ENCODE peak calls at places on chromosomes 2 and 18, in six cellular contexts. One of them, this sample, is unnamed.

GRCh38 chr2:231600619-231601355 is 8.1 kb downstream of the TEX44 start:
- DNase-seq in MV-4-11: no peak
- DNase-seq in AG10803: no peak
- DNase-seq in cardiac muscle cell: no peak
- DNase-seq in activated T-cell treated with anti-CD3 and anti-CD28 coated beads, Interleukin-2, amount 50 U/mL, for 1 hour: no peak
- DNase-seq in CD8-positive, alpha-beta memory T cell: no peak
- DNase-seq in this sample: no peak

GRCh38 chr2:61463769-61464475 is 7.0 kb downstream of the USP34 start:
- DNase-seq in MV-4-11: peak; percentile 65
- DNase-seq in AG10803: no peak
- DNase-seq in cardiac muscle cell: no peak
- DNase-seq in activated T-cell treated with anti-CD3 and anti-CD28 coated beads, Interleukin-2, amount 50 U/mL, for 1 hour: no peak
- DNase-seq in CD8-positive, alpha-beta memory T cell: no peak
- DNase-seq in this sample: no peak

GRCh38 chr2:159811232-159811631 is 13.2 kb upstream of the CD302 start:
- DNase-seq in MV-4-11: no peak
- DNase-seq in AG10803: peak; percentile 31
- DNase-seq in cardiac muscle cell: no peak
- DNase-seq in activated T-cell treated with anti-CD3 and anti-CD28 coated beads, Interleukin-2, amount 50 U/mL, for 1 hour: no peak
- DNase-seq in CD8-positive, alpha-beta memory T cell: no peak
- DNase-seq in this sample: no peak

GRCh38 chr2:158557752-158558151 is 101.0 kb downstream of the PKP4 start:
- DNase-seq in MV-4-11: no peak
- DNase-seq in AG10803: no peak
- DNase-seq in cardiac muscle cell: no peak
- DNase-seq in activated T-cell treated with anti-CD3 and anti-CD28 coated beads, Interleukin-2, amount 50 U/mL, for 1 hour: no peak
- DNase-seq in CD8-positive, alpha-beta memory T cell: no peak
- DNase-seq in this sample: no peak

GRCh38 chr2:229410312-229410711 is 139.2 kb upstream of the PID1 start:
- DNase-seq in MV-4-11: no peak
- DNase-seq in AG10803: no peak
- DNase-seq in cardiac muscle cell: no peak
- DNase-seq in activated T-cell treated with anti-CD3 and anti-CD28 coated beads, Interleukin-2, amount 50 U/mL, for 1 hour: no peak
- DNase-seq in CD8-positive, alpha-beta memory T cell: no peak
- DNase-seq in this sample: no peak

GRCh38 chr18:48061781-48062570 is 131.5 kb upstream of the SMAD2 start:
- DNase-seq in MV-4-11: no peak
- DNase-seq in AG10803: no peak
- DNase-seq in cardiac muscle cell: no peak
- DNase-seq in activated T-cell treated with anti-CD3 and anti-CD28 coated beads, Interleukin-2, amount 50 U/mL, for 1 hour: no peak
- DNase-seq in CD8-positive, alpha-beta memory T cell: no peak
- DNase-seq in this sample: no peak

GRCh38 chr2:65282492-65283053 is 54.9 kb downstream of the ACTR2 start:
- DNase-seq in MV-4-11: no peak
- DNase-seq in AG10803: no peak
- DNase-seq in cardiac muscle cell: no peak
- DNase-seq in activated T-cell treated with anti-CD3 and anti-CD28 coated beads, Interleukin-2, amount 50 U/mL, for 1 hour: no peak
- DNase-seq in CD8-positive, alpha-beta memory T cell: no peak
- DNase-seq in this sample: no peak

GRCh38 chr2:36734304-36734703 is 37.8 kb downstream of the VIT start:
- DNase-seq in MV-4-11: peak; percentile 15
- DNase-seq in AG10803: no peak
- DNase-seq in cardiac muscle cell: no peak
- DNase-seq in activated T-cell treated with anti-CD3 and anti-CD28 coated beads, Interleukin-2, amount 50 U/mL, for 1 hour: no peak
- DNase-seq in CD8-positive, alpha-beta memory T cell: no peak
- DNase-seq in this sample: peak; percentile 60

GRCh38 chr18:76955529-76956170 is 133.3 kb downstream of the ZNF236 start:
- DNase-seq in MV-4-11: no peak
- DNase-seq in AG10803: no peak
- DNase-seq in cardiac muscle cell: no peak
- DNase-seq in activated T-cell treated with anti-CD3 and anti-CD28 coated beads, Interleukin-2, amount 50 U/mL, for 1 hour: no peak
- DNase-seq in CD8-positive, alpha-beta memory T cell: no peak
- DNase-seq in this sample: no peak

GRCh38 chr2:20592106-20593071 is 58.5 kb downstream of the HS1BP3 start:
- DNase-seq in MV-4-11: peak; percentile 75
- DNase-seq in AG10803: no peak
- DNase-seq in cardiac muscle cell: no peak
- DNase-seq in activated T-cell treated with anti-CD3 and anti-CD28 coated beads, Interleukin-2, amount 50 U/mL, for 1 hour: peak; percentile 1
- DNase-seq in CD8-positive, alpha-beta memory T cell: no peak
- DNase-seq in this sample: peak; percentile 87

GRCh38 chr2:221096651-221097567 is 475.2 kb downstream of the EPHA4 start:
- DNase-seq in MV-4-11: no peak
- DNase-seq in AG10803: no peak
- DNase-seq in cardiac muscle cell: no peak
- DNase-seq in activated T-cell treated with anti-CD3 and anti-CD28 coated beads, Interleukin-2, amount 50 U/mL, for 1 hour: no peak
- DNase-seq in CD8-positive, alpha-beta memory T cell: no peak
- DNase-seq in this sample: no peak

GRCh38 chr2:63861220-63861822 is 19.6 kb downstream of the UGP2 start:
- DNase-seq in MV-4-11: peak; percentile 65
- DNase-seq in AG10803: peak; percentile 74
- DNase-seq in cardiac muscle cell: peak; percentile 57
- DNase-seq in activated T-cell treated with anti-CD3 and anti-CD28 coated beads, Interleukin-2, amount 50 U/mL, for 1 hour: peak; percentile 59
- DNase-seq in CD8-positive, alpha-beta memory T cell: peak; percentile 37
- DNase-seq in this sample: peak; percentile 73

GRCh38 chr18:36297419-36298112 is at the start of gene FHOD3:
- DNase-seq in MV-4-11: no peak
- DNase-seq in AG10803: peak; percentile 65
- DNase-seq in cardiac muscle cell: peak; percentile 92
- DNase-seq in activated T-cell treated with anti-CD3 and anti-CD28 coated beads, Interleukin-2, amount 50 U/mL, for 1 hour: no peak
- DNase-seq in CD8-positive, alpha-beta memory T cell: no peak
- DNase-seq in this sample: no peak

GRCh38 chr2:1227289-1227900 is 185.9 kb upstream of the TPO start:
- DNase-seq in MV-4-11: no peak
- DNase-seq in AG10803: no peak
- DNase-seq in cardiac muscle cell: no peak
- DNase-seq in activated T-cell treated with anti-CD3 and anti-CD28 coated beads, Interleukin-2, amount 50 U/mL, for 1 hour: no peak
- DNase-seq in CD8-positive, alpha-beta memory T cell: no peak
- DNase-seq in this sample: no peak

GRCh38 chr2:166135152-166135848 is 7.5 kb upstream of the SCN1A start:
- DNase-seq in MV-4-11: no peak
- DNase-seq in AG10803: no peak
- DNase-seq in cardiac muscle cell: no peak
- DNase-seq in activated T-cell treated with anti-CD3 and anti-CD28 coated beads, Interleukin-2, amount 50 U/mL, for 1 hour: no peak
- DNase-seq in CD8-positive, alpha-beta memory T cell: no peak
- DNase-seq in this sample: no peak

GRCh38 chr2:16933355-16933754 is 267.7 kb upstream of the CYRIA start:
- DNase-seq in MV-4-11: no peak
- DNase-seq in AG10803: no peak
- DNase-seq in cardiac muscle cell: no peak
- DNase-seq in activated T-cell treated with anti-CD3 and anti-CD28 coated beads, Interleukin-2, amount 50 U/mL, for 1 hour: no peak
- DNase-seq in CD8-positive, alpha-beta memory T cell: no peak
- DNase-seq in this sample: no peak

GRCh38 chr2:3406501-3406900 is 27.0 kb downstream of the TRAPPC12 start:
- DNase-seq in MV-4-11: no peak
- DNase-seq in AG10803: no peak
- DNase-seq in cardiac muscle cell: no peak
- DNase-seq in activated T-cell treated with anti-CD3 and anti-CD28 coated beads, Interleukin-2, amount 50 U/mL, for 1 hour: no peak
- DNase-seq in CD8-positive, alpha-beta memory T cell: no peak
- DNase-seq in this sample: no peak

GRCh38 chr2:56713161-56713676 is 529.4 kb downstream of the CCDC85A start:
- DNase-seq in MV-4-11: no peak
- DNase-seq in AG10803: peak; percentile 88
- DNase-seq in cardiac muscle cell: peak; percentile 66
- DNase-seq in activated T-cell treated with anti-CD3 and anti-CD28 coated beads, Interleukin-2, amount 50 U/mL, for 1 hour: no peak
- DNase-seq in CD8-positive, alpha-beta memory T cell: no peak
- DNase-seq in this sample: no peak

GRCh38 chr2:67055387-67056304 is 341.5 kb upstream of the ETAA1 start:
- DNase-seq in MV-4-11: no peak
- DNase-seq in AG10803: no peak
- DNase-seq in cardiac muscle cell: no peak
- DNase-seq in activated T-cell treated with anti-CD3 and anti-CD28 coated beads, Interleukin-2, amount 50 U/mL, for 1 hour: no peak
- DNase-seq in CD8-positive, alpha-beta memory T cell: no peak
- DNase-seq in this sample: no peak

GRCh38 chr18:26185267-26185666 is 41.0 kb upstream of the TAF4B start:
- DNase-seq in MV-4-11: no peak
- DNase-seq in AG10803: no peak
- DNase-seq in cardiac muscle cell: no peak
- DNase-seq in activated T-cell treated with anti-CD3 and anti-CD28 coated beads, Interleukin-2, amount 50 U/mL, for 1 hour: no peak
- DNase-seq in CD8-positive, alpha-beta memory T cell: no peak
- DNase-seq in this sample: peak; percentile 1

GRCh38 chr18:42183746-42184145 is 228.7 kb downstream of the PIK3C3 start:
- DNase-seq in MV-4-11: peak; percentile 45
- DNase-seq in AG10803: peak; percentile 88
- DNase-seq in cardiac muscle cell: no peak
- DNase-seq in activated T-cell treated with anti-CD3 and anti-CD28 coated beads, Interleukin-2, amount 50 U/mL, for 1 hour: no peak
- DNase-seq in CD8-positive, alpha-beta memory T cell: no peak
- DNase-seq in this sample: peak; percentile 19

GRCh38 chr2:144357623-144358400 is 162.1 kb downstream of the ZEB2 start:
- DNase-seq in MV-4-11: no peak
- DNase-seq in AG10803: peak; percentile 99
- DNase-seq in cardiac muscle cell: no peak
- DNase-seq in activated T-cell treated with anti-CD3 and anti-CD28 coated beads, Interleukin-2, amount 50 U/mL, for 1 hour: no peak
- DNase-seq in CD8-positive, alpha-beta memory T cell: no peak
- DNase-seq in this sample: no peak

GRCh38 chr2:72619622-72620021 is 206.2 kb downstream of the EXOC6B start:
- DNase-seq in MV-4-11: no peak
- DNase-seq in AG10803: no peak
- DNase-seq in cardiac muscle cell: no peak
- DNase-seq in activated T-cell treated with anti-CD3 and anti-CD28 coated beads, Interleukin-2, amount 50 U/mL, for 1 hour: no peak
- DNase-seq in CD8-positive, alpha-beta memory T cell: no peak
- DNase-seq in this sample: no peak

GRCh38 chr2:136246086-136246669 is 128.2 kb upstream of the CXCR4 start:
- DNase-seq in MV-4-11: peak; percentile 86
- DNase-seq in AG10803: peak; percentile 24
- DNase-seq in cardiac muscle cell: peak; percentile 36
- DNase-seq in activated T-cell treated with anti-CD3 and anti-CD28 coated beads, Interleukin-2, amount 50 U/mL, for 1 hour: no peak
- DNase-seq in CD8-positive, alpha-beta memory T cell: no peak
- DNase-seq in this sample: peak; percentile 95

GRCh38 chr2:27627963-27628766 is 647 bp downstream of the CCDC121 start:
- DNase-seq in MV-4-11: peak; percentile 72
- DNase-seq in AG10803: peak; percentile 86
- DNase-seq in cardiac muscle cell: peak; percentile 42
- DNase-seq in activated T-cell treated with anti-CD3 and anti-CD28 coated beads, Interleukin-2, amount 50 U/mL, for 1 hour: no peak
- DNase-seq in CD8-positive, alpha-beta memory T cell: no peak
- DNase-seq in this sample: peak; percentile 77

GRCh38 chr2:133568172-133568571 is at the start of gene NCKAP5:
- DNase-seq in MV-4-11: no peak
- DNase-seq in AG10803: peak; percentile 37
- DNase-seq in cardiac muscle cell: peak; percentile 13
- DNase-seq in activated T-cell treated with anti-CD3 and anti-CD28 coated beads, Interleukin-2, amount 50 U/mL, for 1 hour: no peak
- DNase-seq in CD8-positive, alpha-beta memory T cell: no peak
- DNase-seq in this sample: no peak

GRCh38 chr2:234243871-234244565 is 193.5 kb downstream of the SPP2 start:
- DNase-seq in MV-4-11: no peak
- DNase-seq in AG10803: no peak
- DNase-seq in cardiac muscle cell: no peak
- DNase-seq in activated T-cell treated with anti-CD3 and anti-CD28 coated beads, Interleukin-2, amount 50 U/mL, for 1 hour: no peak
- DNase-seq in CD8-positive, alpha-beta memory T cell: no peak
- DNase-seq in this sample: no peak

GRCh38 chr2:71675296-71675695 is 221.9 kb downstream of the DYSF start:
- DNase-seq in MV-4-11: no peak
- DNase-seq in AG10803: no peak
- DNase-seq in cardiac muscle cell: no peak
- DNase-seq in activated T-cell treated with anti-CD3 and anti-CD28 coated beads, Interleukin-2, amount 50 U/mL, for 1 hour: no peak
- DNase-seq in CD8-positive, alpha-beta memory T cell: no peak
- DNase-seq in this sample: no peak

This sample was measured in NB4.